ENCODE peak calls at places on chromosomes 13 and 19, in eight cellular contexts. X is NCI-H1105 treated with DMSO at 0.1 percent for 48 hours; K is pancreas; M is stimulated activated CD4-positive, alpha-beta T cell treated with anti-CD3 and anti-CD28 coated beads, Interleukin-12 subunit alpha, Interleukin-12 subunit beta, amount 100 ng/mL, for 4 hours; F is mammary epithelial cell; S is CD8-positive, alpha-beta T cell; V is GOT3; E is activated naive CD8-positive, alpha-beta T cell treated with anti-CD3 and anti-CD28 coated beads, Interleukin-2, amount 50 U/mL, for 24 hours. A is an unnamed sample.

GRCh38 chr19:14550201-14550754 is 20.9 kb downstream of the TECR start:
- DNase-seq in X (no peak), E (no peak), M (no peak), F (peak), K (no peak), V (no peak), S (no peak), A (no peak)

GRCh38 chr13:40031031-40031430 is 375.6 kb downstream of the COG6 start:
- DNase-seq in S (no peak), K (no peak), E (no peak), V (no peak), F (peak), M (no peak), X (no peak), A (no peak)

GRCh38 chr13:25170554-25171107 is 1.5 kb downstream of the AMER2 start:
- DNase-seq in M (no peak), F (no peak), V (no peak), S (no peak), K (no peak), E (no peak), X (peak), A (no peak)

GRCh38 chr13:36954542-36954941 is 34.5 kb upstream of the SMAD9 start:
- DNase-seq in F (no peak), M (no peak), K (no peak), S (no peak), E (no peak), X (no peak), V (no peak), A (no peak)

GRCh38 chr13:99725644-99726043 is 224.4 kb downstream of the TM9SF2 start:
- DNase-seq in S (no peak), F (no peak), V (no peak), X (no peak), M (no peak), K (no peak), E (no peak), A (no peak)

GRCh38 chr19:43474986-43475705 is 9.7 kb upstream of the LYPD3 start:
- DNase-seq in F (peak), E (peak), V (peak), M (peak), K (peak), S (peak), X (peak), A (no peak)

GRCh38 chr13:29884671-29885424 is 34.4 kb upstream of the UBL3 start:
- DNase-seq in M (no peak), F (peak), X (no peak), V (no peak), S (no peak), E (no peak), K (no peak), A (no peak)

GRCh38 chr19:35331551-35332214 is 2.7 kb downstream of the CD22 start:
- DNase-seq in K (no peak), V (no peak), X (no peak), F (no peak), E (no peak), S (no peak), M (no peak), A (no peak)

GRCh38 chr19:7622933-7623685 is 6.2 kb downstream of the XAB2 start:
- DNase-seq in F (no peak), E (peak), K (no peak), X (no peak), V (no peak), M (no peak), S (peak), A (no peak)

GRCh38 chr19:11465605-11466004 is 15.2 kb downstream of the ELAVL3 start:
- DNase-seq in F (no peak), K (no peak), E (no peak), M (no peak), S (no peak), X (no peak), V (no peak), A (no peak)

GRCh38 chr13:91813255-91813654 is 414.8 kb downstream of the GPC5 start:
- DNase-seq in F (no peak), E (no peak), V (no peak), M (no peak), S (no peak), X (peak), K (no peak), A (no peak)

GRCh38 chr19:3570619-3571018 is 2.1 kb upstream of the HMG20B start:
- DNase-seq in X (no peak), M (no peak), F (peak), V (no peak), K (no peak), E (no peak), S (no peak), A (no peak)

GRCh38 chr13:99812611-99813010 is 159.0 kb downstream of the ZIC5 start:
- DNase-seq in K (no peak), S (no peak), V (no peak), E (no peak), F (no peak), X (no peak), M (no peak), A (no peak)

GRCh38 chr13:24502567-24503375 is 9.8 kb downstream of the PARP4 start:
- DNase-seq in S (no peak), E (no peak), V (no peak), K (no peak), F (peak), M (no peak), X (no peak), A (no peak)

GRCh38 chr13:77919351-77920294 is 992 bp upstream of the EDNRB start:
- DNase-seq in M (no peak), K (peak), V (no peak), F (no peak), E (no peak), X (peak), S (no peak), A (peak)

GRCh38 chr19:20247016-20247683 is 80.1 kb downstream of the ZNF486 start:
- DNase-seq in M (peak), F (peak), V (no peak), E (peak), S (peak), X (peak), K (no peak), A (no peak)

A was measured in HuH-7.5.